ENCODE peak calls at places on chromosomes 1 and 21, in ten cellular contexts. K, E, J, D, Z, L, V, G, F and Q are unnamed samples.

GRCh38 chr21:19523066-19523465 is 1119.5 kb upstream of the TMPRSS15 start:
- DNase-seq in G (no peak), L (no peak), E (no peak), K (no peak), Z (no peak), V (no peak), D (no peak), J (no peak), F (no peak), Q (no peak)

GRCh38 chr1:57711326-57711725 is 287.5 kb upstream of the DAB1 start:
- DNase-seq in D (no peak), J (peak), Z (no peak), G (no peak), E (no peak), F (no peak), L (no peak), K (no peak), V (no peak), Q (no peak)

GRCh38 chr1:22808846-22809501 is 98.3 kb downstream of the EPHB2 start:
- DNase-seq in E (peak), V (peak), G (peak), D (peak), J (peak), K (no peak), F (peak), Z (peak), L (peak), Q (no peak)

GRCh38 chr1:114833421-114833820 is 21.2 kb upstream of the SYCP1 start:
- DNase-seq in L (no peak), G (peak), Z (no peak), F (no peak), K (no peak), E (no peak), D (no peak), J (no peak), V (peak), Q (peak)

GRCh38 chr1:71522721-71523120 is 441.9 kb upstream of the ZRANB2 start:
- DNase-seq in K (no peak), E (no peak), G (no peak), L (no peak), V (no peak), J (no peak), D (no peak), Z (no peak), F (no peak), Q (no peak)

GRCh38 chr21:42219606-42220137 is 732 bp downstream of the ABCG1 start:
- DNase-seq in F (no peak), E (peak), J (no peak), Z (no peak), D (no peak), G (no peak), V (no peak), L (no peak), K (peak), Q (no peak)

GRCh38 chr1:182608236-182608635 is 4.0 kb upstream of the RGS16 start:
- DNase-seq in V (no peak), E (no peak), D (no peak), L (no peak), K (no peak), F (no peak), Z (no peak), J (no peak), G (no peak), Q (no peak)

GRCh38 chr1:60564196-60564595 is 490.6 kb upstream of the C1orf87 start:
- DNase-seq in J (no peak), F (no peak), Z (no peak), K (no peak), D (no peak), E (no peak), V (no peak), L (no peak), G (no peak), Q (no peak)

GRCh38 chr1:78839704-78840277 is 166.7 kb downstream of the ADGRL4 start:
- DNase-seq in V (peak), E (no peak), L (no peak), D (no peak), F (no peak), G (peak), J (peak), K (peak), Z (peak), Q (peak)

GRCh38 chr1:181430015-181430657 is 53.2 kb upstream of the CACNA1E start:
- DNase-seq in Z (no peak), L (no peak), F (no peak), J (no peak), E (no peak), V (no peak), K (no peak), G (no peak), D (no peak), Q (no peak)

GRCh38 chr1:25649505-25650218 is 33.1 kb downstream of the MAN1C1 start:
- DNase-seq in D (no peak), G (no peak), F (no peak), E (no peak), K (no peak), J (no peak), L (no peak), Z (no peak), V (no peak), Q (no peak)

GRCh38 chr1:42937836-42938595 is 20.7 kb downstream of the SLC2A1 start:
- DNase-seq in G (peak), K (no peak), E (peak), F (no peak), Z (no peak), D (no peak), L (no peak), V (peak), J (no peak), Q (no peak)

GRCh38 chr1:201495447-201496295 is 11.3 kb downstream of the CSRP1 start:
- DNase-seq in Z (no peak), V (no peak), K (no peak), D (no peak), J (peak), G (no peak), E (peak), F (no peak), L (no peak), Q (no peak)